ENCODE peak calls at places on chromosome 11, in ten cellular contexts. One of them, this sample, is unnamed. For H3K9me3, the result is how much of the 10 kb centered on the place peaks cover.

GRCh38 chr11:109849946-109850345 is 243.2 kb upstream of the ZC3H12C start:
- DNase-seq in pancreas: no peak
- DNase-seq in Peyer's patch: no peak
- DNase-seq in kidney: no peak
- DNase-seq in cardiac muscle cell: no peak
- DNase-seq in thoracic aorta: no peak
- DNase-seq in lower lobe of right lung: no peak
- DNase-seq in CD8-positive, alpha-beta T cell: no peak
- DNase-seq in sigmoid colon: no peak
- DNase-seq in tibial nerve: no peak
- DNase-seq in this sample: no peak

GRCh38 chr11:27696112-27696511 is 4.1 kb downstream of the BDNF start:
- DNase-seq in kidney: no peak
- DNase-seq in pancreas: no peak
- DNase-seq in tibial nerve: no peak
- DNase-seq in CD8-positive, alpha-beta T cell: no peak
- DNase-seq in lower lobe of right lung: no peak
- DNase-seq in cardiac muscle cell: no peak
- DNase-seq in thoracic aorta: no peak
- DNase-seq in sigmoid colon: no peak
- DNase-seq in Peyer's patch: no peak
- DNase-seq in this sample: no peak

GRCh38 chr11:123494195-123495050 is 64.4 kb downstream of the GRAMD1B start:
- DNase-seq in lower lobe of right lung: no peak
- DNase-seq in Peyer's patch: no peak
- DNase-seq in tibial nerve: no peak
- DNase-seq in sigmoid colon: no peak
- DNase-seq in pancreas: no peak
- DNase-seq in kidney: no peak
- DNase-seq in cardiac muscle cell: peak
- DNase-seq in CD8-positive, alpha-beta T cell: no peak
- DNase-seq in thoracic aorta: no peak
- DNase-seq in this sample: peak

GRCh38 chr11:22734628-22735345 is 68.4 kb downstream of the GAS2 start:
- DNase-seq in cardiac muscle cell: no peak
- DNase-seq in kidney: no peak
- DNase-seq in pancreas: no peak
- DNase-seq in thoracic aorta: no peak
- DNase-seq in tibial nerve: no peak
- DNase-seq in CD8-positive, alpha-beta T cell: no peak
- DNase-seq in lower lobe of right lung: no peak
- DNase-seq in sigmoid colon: no peak
- DNase-seq in Peyer's patch: no peak
- DNase-seq in this sample: no peak

GRCh38 chr11:62142921-62143320 is 19.1 kb downstream of the INCENP start:
- DNase-seq in sigmoid colon: no peak
- DNase-seq in pancreas: no peak
- DNase-seq in CD8-positive, alpha-beta T cell: no peak
- DNase-seq in tibial nerve: no peak
- DNase-seq in kidney: no peak
- DNase-seq in Peyer's patch: peak
- DNase-seq in cardiac muscle cell: no peak
- DNase-seq in thoracic aorta: no peak
- DNase-seq in lower lobe of right lung: peak
- DNase-seq in this sample: no peak

GRCh38 chr11:11876458-11876857 is 34.7 kb downstream of the USP47 start:
- DNase-seq in CD8-positive, alpha-beta T cell: no peak
- DNase-seq in sigmoid colon: no peak
- DNase-seq in cardiac muscle cell: no peak
- DNase-seq in Peyer's patch: no peak
- DNase-seq in pancreas: no peak
- DNase-seq in tibial nerve: no peak
- DNase-seq in lower lobe of right lung: no peak
- DNase-seq in kidney: no peak
- DNase-seq in thoracic aorta: no peak
- DNase-seq in this sample: no peak

GRCh38 chr11:103929168-103929903 is 107.1 kb upstream of the DDI1 start:
- DNase-seq in Peyer's patch: no peak
- DNase-seq in tibial nerve: no peak
- DNase-seq in sigmoid colon: no peak
- DNase-seq in cardiac muscle cell: peak
- DNase-seq in lower lobe of right lung: no peak
- DNase-seq in thoracic aorta: no peak
- DNase-seq in kidney: no peak
- DNase-seq in CD8-positive, alpha-beta T cell: no peak
- DNase-seq in pancreas: no peak
- DNase-seq in this sample: no peak

GRCh38 chr11:1392111-1392510 is 2.4 kb downstream of the BRSK2 start:
- DNase-seq in sigmoid colon: no peak
- DNase-seq in thoracic aorta: no peak
- DNase-seq in cardiac muscle cell: no peak
- DNase-seq in tibial nerve: no peak
- DNase-seq in CD8-positive, alpha-beta T cell: no peak
- DNase-seq in Peyer's patch: no peak
- DNase-seq in lower lobe of right lung: no peak
- DNase-seq in pancreas: peak
- DNase-seq in kidney: peak
- DNase-seq in this sample: no peak

DNA sequence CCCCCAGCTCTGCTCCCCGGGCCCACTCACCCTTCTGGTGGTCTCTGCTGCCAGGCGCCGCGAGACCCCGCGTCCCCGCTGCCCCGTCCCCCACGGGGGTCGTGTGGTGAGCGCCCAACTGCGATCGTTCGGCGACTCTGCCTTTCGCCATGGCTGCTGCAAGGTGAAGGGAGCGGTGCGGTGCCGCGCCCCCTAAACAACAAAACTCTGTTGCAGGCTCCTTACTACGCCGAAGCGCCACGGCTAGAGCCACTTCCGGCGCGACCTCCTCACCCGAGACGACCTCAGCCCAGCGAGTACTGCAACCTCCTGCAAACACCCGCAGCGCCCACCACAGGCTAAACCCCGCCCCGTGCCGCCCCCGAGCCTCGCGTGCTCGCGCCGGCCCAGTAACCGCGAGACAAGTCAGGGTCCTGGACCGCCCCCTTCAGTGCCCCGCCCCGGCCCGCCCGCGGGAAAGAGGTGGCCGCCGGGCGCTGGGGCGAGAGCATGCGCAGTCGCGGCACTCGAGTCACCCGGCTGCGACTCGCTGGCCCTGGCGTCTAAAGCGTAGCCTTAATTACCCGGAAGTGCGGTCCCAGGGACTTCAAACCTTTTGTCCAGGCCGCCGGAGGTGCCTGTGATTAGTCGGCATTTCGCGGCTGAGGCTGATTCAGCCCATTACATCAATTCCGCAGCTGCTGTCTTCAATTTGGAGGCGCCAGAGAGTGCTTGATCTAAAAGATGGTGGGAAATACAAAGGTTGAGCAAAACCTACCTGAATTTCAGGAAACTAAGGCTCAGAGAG is at the start of gene TMEM41B:
- DNase-seq in lower lobe of right lung: peak
- DNase-seq in pancreas: peak
- DNase-seq in tibial nerve: peak
- DNase-seq in thoracic aorta: peak
- DNase-seq in sigmoid colon: peak
- DNase-seq in kidney: peak
- DNase-seq in Peyer's patch: peak
- DNase-seq in CD8-positive, alpha-beta T cell: peak
- DNase-seq in cardiac muscle cell: peak
- DNase-seq in this sample: peak
- TF ChIP-seq CTCF in lower lobe of right lung: peak
- TF ChIP-seq CTCF in pancreas: no peak
- TF ChIP-seq CTCF in tibial nerve: no peak
- TF ChIP-seq CTCF in thoracic aorta: no peak
- TF ChIP-seq CTCF in sigmoid colon: no peak
- TF ChIP-seq CTCF in kidney: no peak
- TF ChIP-seq CTCF in Peyer's patch: no peak
- TF ChIP-seq CTCF in CD8-positive, alpha-beta T cell: no peak
- TF ChIP-seq CTCF in cardiac muscle cell: no peak
- TF ChIP-seq CTCF in this sample: peak

GRCh38 chr11:117302228-117302627 is 11.1 kb downstream of the BACE1-AS start:
- DNase-seq in sigmoid colon: peak
- DNase-seq in tibial nerve: no peak
- DNase-seq in CD8-positive, alpha-beta T cell: no peak
- DNase-seq in cardiac muscle cell: no peak
- DNase-seq in pancreas: no peak
- DNase-seq in Peyer's patch: no peak
- DNase-seq in kidney: no peak
- DNase-seq in thoracic aorta: no peak
- DNase-seq in lower lobe of right lung: no peak
- DNase-seq in this sample: no peak

GRCh38 chr11:117299351-117300300 is 8.5 kb downstream of the BACE1-AS start:
- DNase-seq in sigmoid colon: no peak
- DNase-seq in thoracic aorta: no peak
- DNase-seq in cardiac muscle cell: no peak
- DNase-seq in lower lobe of right lung: no peak
- DNase-seq in tibial nerve: no peak
- DNase-seq in pancreas: peak
- DNase-seq in kidney: no peak
- DNase-seq in CD8-positive, alpha-beta T cell: no peak
- DNase-seq in Peyer's patch: no peak
- DNase-seq in this sample: no peak

GRCh38 chr11:117300773-117301172 is 9.6 kb downstream of the BACE1-AS start:
- DNase-seq in tibial nerve: no peak
- DNase-seq in Peyer's patch: no peak
- DNase-seq in thoracic aorta: no peak
- DNase-seq in CD8-positive, alpha-beta T cell: no peak
- DNase-seq in kidney: no peak
- DNase-seq in cardiac muscle cell: no peak
- DNase-seq in pancreas: no peak
- DNase-seq in sigmoid colon: no peak
- DNase-seq in lower lobe of right lung: no peak
- DNase-seq in this sample: no peak

GRCh38 chr11:117298195-117298594 is 7.0 kb downstream of the BACE1-AS start:
- DNase-seq in lower lobe of right lung: no peak
- DNase-seq in Peyer's patch: no peak
- DNase-seq in pancreas: no peak
- DNase-seq in kidney: no peak
- DNase-seq in sigmoid colon: no peak
- DNase-seq in thoracic aorta: no peak
- DNase-seq in tibial nerve: no peak
- DNase-seq in CD8-positive, alpha-beta T cell: no peak
- DNase-seq in cardiac muscle cell: no peak
- DNase-seq in this sample: no peak

GRCh38 chr11:117300301-117300700 is 9.2 kb downstream of the BACE1-AS start:
- DNase-seq in tibial nerve: peak
- DNase-seq in CD8-positive, alpha-beta T cell: no peak
- DNase-seq in sigmoid colon: peak
- DNase-seq in thoracic aorta: no peak
- DNase-seq in kidney: peak
- DNase-seq in cardiac muscle cell: peak
- DNase-seq in pancreas: peak
- DNase-seq in Peyer's patch: no peak
- DNase-seq in lower lobe of right lung: no peak
- DNase-seq in this sample: peak
- H3K27ac ChIP-seq in tibial nerve: no peak
- H3K27ac ChIP-seq in CD8-positive, alpha-beta T cell: no peak
- H3K27ac ChIP-seq in sigmoid colon: no peak
- H3K27ac ChIP-seq in thoracic aorta: no peak
- H3K27ac ChIP-seq in kidney: peak
- H3K27ac ChIP-seq in cardiac muscle cell: peak
- H3K27ac ChIP-seq in pancreas: peak
- H3K27ac ChIP-seq in Peyer's patch: no peak
- H3K27ac ChIP-seq in lower lobe of right lung: no peak
- H3K27ac ChIP-seq in this sample: peak

GRCh38 chr11:75574698-75575265 is 12.7 kb downstream of the SERPINH1 start:
- DNase-seq in lower lobe of right lung: no peak
- DNase-seq in pancreas: no peak
- DNase-seq in tibial nerve: no peak
- DNase-seq in kidney: no peak
- DNase-seq in Peyer's patch: no peak
- DNase-seq in CD8-positive, alpha-beta T cell: no peak
- DNase-seq in sigmoid colon: no peak
- DNase-seq in cardiac muscle cell: no peak
- DNase-seq in thoracic aorta: no peak
- DNase-seq in this sample: no peak

GRCh38 chr11:75578977-75579376 is 16.9 kb downstream of the SERPINH1 start:
- DNase-seq in thoracic aorta: no peak
- DNase-seq in sigmoid colon: no peak
- DNase-seq in kidney: no peak
- DNase-seq in tibial nerve: no peak
- DNase-seq in pancreas: no peak
- DNase-seq in Peyer's patch: no peak
- DNase-seq in lower lobe of right lung: no peak
- DNase-seq in CD8-positive, alpha-beta T cell: no peak
- DNase-seq in cardiac muscle cell: no peak
- DNase-seq in this sample: no peak

GRCh38 chr11:75576017-75576416 is 14.0 kb downstream of the SERPINH1 start:
- DNase-seq in CD8-positive, alpha-beta T cell: no peak
- DNase-seq in kidney: no peak
- DNase-seq in lower lobe of right lung: no peak
- DNase-seq in Peyer's patch: no peak
- DNase-seq in pancreas: no peak
- DNase-seq in tibial nerve: no peak
- DNase-seq in sigmoid colon: no peak
- DNase-seq in cardiac muscle cell: no peak
- DNase-seq in thoracic aorta: no peak
- DNase-seq in this sample: no peak

GRCh38 chr11:75576445-75577049 is 14.5 kb downstream of the SERPINH1 start:
- DNase-seq in Peyer's patch: peak
- DNase-seq in thoracic aorta: no peak
- DNase-seq in pancreas: no peak
- DNase-seq in kidney: peak
- DNase-seq in sigmoid colon: no peak
- DNase-seq in CD8-positive, alpha-beta T cell: no peak
- DNase-seq in lower lobe of right lung: peak
- DNase-seq in tibial nerve: peak
- DNase-seq in cardiac muscle cell: no peak
- DNase-seq in this sample: no peak

GRCh38 chr11:75577198-75577597 is 15.1 kb downstream of the SERPINH1 start:
- DNase-seq in tibial nerve: peak
- DNase-seq in thoracic aorta: no peak
- DNase-seq in kidney: no peak
- DNase-seq in sigmoid colon: no peak
- DNase-seq in Peyer's patch: peak
- DNase-seq in pancreas: no peak
- DNase-seq in CD8-positive, alpha-beta T cell: peak
- DNase-seq in cardiac muscle cell: peak
- DNase-seq in lower lobe of right lung: peak
- DNase-seq in this sample: no peak
- H3K9me3 ChIP-seq in tibial nerve: under half
- H3K9me3 ChIP-seq in thoracic aorta: under half
- H3K9me3 ChIP-seq in kidney: under half
- H3K9me3 ChIP-seq in sigmoid colon: under half
- H3K9me3 ChIP-seq in Peyer's patch: under half
- H3K9me3 ChIP-seq in pancreas: under half
- H3K9me3 ChIP-seq in CD8-positive, alpha-beta T cell: under half
- H3K9me3 ChIP-seq in cardiac muscle cell: under half
- H3K9me3 ChIP-seq in lower lobe of right lung: under half
- H3K9me3 ChIP-seq in this sample: under half

GRCh38 chr11:29449280-29450074 is 567.4 kb downstream of the KCNA4 start:
- DNase-seq in lower lobe of right lung: no peak
- DNase-seq in CD8-positive, alpha-beta T cell: no peak
- DNase-seq in thoracic aorta: no peak
- DNase-seq in Peyer's patch: no peak
- DNase-seq in tibial nerve: no peak
- DNase-seq in cardiac muscle cell: peak
- DNase-seq in kidney: no peak
- DNase-seq in sigmoid colon: no peak
- DNase-seq in pancreas: no peak
- DNase-seq in this sample: no peak

GRCh38 chr11:29446132-29446531 is 570.7 kb downstream of the KCNA4 start:
- DNase-seq in kidney: peak
- DNase-seq in lower lobe of right lung: no peak
- DNase-seq in cardiac muscle cell: no peak
- DNase-seq in thoracic aorta: no peak
- DNase-seq in pancreas: no peak
- DNase-seq in CD8-positive, alpha-beta T cell: no peak
- DNase-seq in sigmoid colon: no peak
- DNase-seq in Peyer's patch: no peak
- DNase-seq in tibial nerve: no peak
- DNase-seq in this sample: no peak

GRCh38 chr11:29452131-29452530 is 564.7 kb downstream of the KCNA4 start:
- DNase-seq in kidney: no peak
- DNase-seq in Peyer's patch: no peak
- DNase-seq in tibial nerve: no peak
- DNase-seq in lower lobe of right lung: no peak
- DNase-seq in sigmoid colon: no peak
- DNase-seq in thoracic aorta: no peak
- DNase-seq in pancreas: no peak
- DNase-seq in cardiac muscle cell: no peak
- DNase-seq in CD8-positive, alpha-beta T cell: no peak
- DNase-seq in this sample: no peak

GRCh38 chr11:29447821-29448220 is 569.0 kb downstream of the KCNA4 start:
- DNase-seq in tibial nerve: no peak
- DNase-seq in kidney: no peak
- DNase-seq in lower lobe of right lung: no peak
- DNase-seq in cardiac muscle cell: no peak
- DNase-seq in Peyer's patch: no peak
- DNase-seq in thoracic aorta: no peak
- DNase-seq in pancreas: no peak
- DNase-seq in CD8-positive, alpha-beta T cell: no peak
- DNase-seq in sigmoid colon: no peak
- DNase-seq in this sample: no peak

GRCh38 chr11:29448246-29448877 is 568.5 kb downstream of the KCNA4 start:
- DNase-seq in lower lobe of right lung: no peak
- DNase-seq in Peyer's patch: no peak
- DNase-seq in kidney: no peak
- DNase-seq in sigmoid colon: no peak
- DNase-seq in pancreas: no peak
- DNase-seq in cardiac muscle cell: peak
- DNase-seq in CD8-positive, alpha-beta T cell: no peak
- DNase-seq in tibial nerve: no peak
- DNase-seq in thoracic aorta: no peak
- DNase-seq in this sample: no peak
- TF ChIP-seq CTCF in lower lobe of right lung: peak
- TF ChIP-seq CTCF in Peyer's patch: no peak
- TF ChIP-seq CTCF in kidney: peak
- TF ChIP-seq CTCF in sigmoid colon: no peak
- TF ChIP-seq CTCF in pancreas: no peak
- TF ChIP-seq CTCF in cardiac muscle cell: peak
- TF ChIP-seq CTCF in CD8-positive, alpha-beta T cell: no peak
- TF ChIP-seq CTCF in tibial nerve: peak
- TF ChIP-seq CTCF in thoracic aorta: no peak
- TF ChIP-seq CTCF in this sample: peak